ENCODE peak calls at places on chromosomes 1 and 21, in eight cellular contexts. One of them, this sample, is unnamed.

GRCh38 chr1:215076312-215076711 is 6.2 kb upstream of the KCNK2 start:
- DNase-seq in prostate gland: no peak
- DNase-seq in CD8-positive, alpha-beta T cell: no peak
- DNase-seq in upper lobe of right lung: no peak
- DNase-seq in GM12891: no peak
- DNase-seq in non-pigmented ciliary epithelial cell: peak
- DNase-seq in dermis blood vessel endothelial cell: peak
- DNase-seq in stimulated activated CD4-positive, alpha-beta T cell treated with anti-CD3 and anti-CD28 coated beads, Interleukin-12 subunit alpha, Interleukin-12 subunit beta, amount 100 ng/mL, for 4 hours: no peak
- DNase-seq in this sample: no peak

GRCh38 chr1:172201572-172201971 is 218.9 kb upstream of the C1orf105 start:
- DNase-seq in stimulated activated CD4-positive, alpha-beta T cell treated with anti-CD3 and anti-CD28 coated beads, Interleukin-12 subunit alpha, Interleukin-12 subunit beta, amount 100 ng/mL, for 4 hours: no peak
- DNase-seq in prostate gland: no peak
- DNase-seq in upper lobe of right lung: no peak
- DNase-seq in CD8-positive, alpha-beta T cell: no peak
- DNase-seq in dermis blood vessel endothelial cell: no peak
- DNase-seq in non-pigmented ciliary epithelial cell: no peak
- DNase-seq in GM12891: no peak
- DNase-seq in this sample: no peak

GRCh38 chr1:217911908-217912307 is 280.8 kb downstream of the SPATA17 start:
- DNase-seq in upper lobe of right lung: no peak
- DNase-seq in GM12891: no peak
- DNase-seq in non-pigmented ciliary epithelial cell: no peak
- DNase-seq in prostate gland: no peak
- DNase-seq in dermis blood vessel endothelial cell: no peak
- DNase-seq in CD8-positive, alpha-beta T cell: no peak
- DNase-seq in stimulated activated CD4-positive, alpha-beta T cell treated with anti-CD3 and anti-CD28 coated beads, Interleukin-12 subunit alpha, Interleukin-12 subunit beta, amount 100 ng/mL, for 4 hours: no peak
- DNase-seq in this sample: no peak

GRCh38 chr1:3896396-3897000 is 3.6 kb downstream of the C1orf174 start:
- DNase-seq in prostate gland: no peak
- DNase-seq in CD8-positive, alpha-beta T cell: no peak
- DNase-seq in GM12891: no peak
- DNase-seq in upper lobe of right lung: no peak
- DNase-seq in non-pigmented ciliary epithelial cell: no peak
- DNase-seq in dermis blood vessel endothelial cell: no peak
- DNase-seq in stimulated activated CD4-positive, alpha-beta T cell treated with anti-CD3 and anti-CD28 coated beads, Interleukin-12 subunit alpha, Interleukin-12 subunit beta, amount 100 ng/mL, for 4 hours: no peak
- DNase-seq in this sample: no peak

GRCh38 chr1:83632906-83633305 is 366.0 kb downstream of the TTLL7 start:
- DNase-seq in dermis blood vessel endothelial cell: no peak
- DNase-seq in CD8-positive, alpha-beta T cell: no peak
- DNase-seq in upper lobe of right lung: no peak
- DNase-seq in GM12891: no peak
- DNase-seq in non-pigmented ciliary epithelial cell: no peak
- DNase-seq in prostate gland: no peak
- DNase-seq in stimulated activated CD4-positive, alpha-beta T cell treated with anti-CD3 and anti-CD28 coated beads, Interleukin-12 subunit alpha, Interleukin-12 subunit beta, amount 100 ng/mL, for 4 hours: peak
- DNase-seq in this sample: no peak

GRCh38 chr1:18344755-18345154 is 136.0 kb upstream of the KLHDC7A start:
- DNase-seq in dermis blood vessel endothelial cell: no peak
- DNase-seq in upper lobe of right lung: peak
- DNase-seq in stimulated activated CD4-positive, alpha-beta T cell treated with anti-CD3 and anti-CD28 coated beads, Interleukin-12 subunit alpha, Interleukin-12 subunit beta, amount 100 ng/mL, for 4 hours: no peak
- DNase-seq in CD8-positive, alpha-beta T cell: no peak
- DNase-seq in non-pigmented ciliary epithelial cell: no peak
- DNase-seq in GM12891: no peak
- DNase-seq in prostate gland: no peak
- DNase-seq in this sample: no peak

GRCh38 chr21:38219049-38219628 is 37.7 kb upstream of the KCNJ15 start:
- DNase-seq in stimulated activated CD4-positive, alpha-beta T cell treated with anti-CD3 and anti-CD28 coated beads, Interleukin-12 subunit alpha, Interleukin-12 subunit beta, amount 100 ng/mL, for 4 hours: peak
- DNase-seq in GM12891: peak
- DNase-seq in prostate gland: peak
- DNase-seq in dermis blood vessel endothelial cell: peak
- DNase-seq in CD8-positive, alpha-beta T cell: peak
- DNase-seq in upper lobe of right lung: peak
- DNase-seq in non-pigmented ciliary epithelial cell: no peak
- DNase-seq in this sample: peak

GRCh38 chr1:242890211-242890741 is 364.8 kb downstream of the CEP170 start:
- DNase-seq in upper lobe of right lung: no peak
- DNase-seq in CD8-positive, alpha-beta T cell: no peak
- DNase-seq in prostate gland: no peak
- DNase-seq in dermis blood vessel endothelial cell: no peak
- DNase-seq in stimulated activated CD4-positive, alpha-beta T cell treated with anti-CD3 and anti-CD28 coated beads, Interleukin-12 subunit alpha, Interleukin-12 subunit beta, amount 100 ng/mL, for 4 hours: no peak
- DNase-seq in GM12891: no peak
- DNase-seq in non-pigmented ciliary epithelial cell: no peak
- DNase-seq in this sample: peak

GRCh38 chr1:48726557-48726956 is 50.1 kb downstream of the BEND5 start:
- DNase-seq in non-pigmented ciliary epithelial cell: no peak
- DNase-seq in CD8-positive, alpha-beta T cell: no peak
- DNase-seq in prostate gland: no peak
- DNase-seq in dermis blood vessel endothelial cell: no peak
- DNase-seq in stimulated activated CD4-positive, alpha-beta T cell treated with anti-CD3 and anti-CD28 coated beads, Interleukin-12 subunit alpha, Interleukin-12 subunit beta, amount 100 ng/mL, for 4 hours: no peak
- DNase-seq in upper lobe of right lung: no peak
- DNase-seq in GM12891: no peak
- DNase-seq in this sample: no peak

GRCh38 chr1:53799141-53799540 is 39.0 kb downstream of the NDC1 start:
- DNase-seq in upper lobe of right lung: no peak
- DNase-seq in stimulated activated CD4-positive, alpha-beta T cell treated with anti-CD3 and anti-CD28 coated beads, Interleukin-12 subunit alpha, Interleukin-12 subunit beta, amount 100 ng/mL, for 4 hours: no peak
- DNase-seq in dermis blood vessel endothelial cell: peak
- DNase-seq in prostate gland: no peak
- DNase-seq in GM12891: no peak
- DNase-seq in non-pigmented ciliary epithelial cell: no peak
- DNase-seq in CD8-positive, alpha-beta T cell: no peak
- DNase-seq in this sample: no peak

GRCh38 chr1:230708631-230709580 is 5.0 kb downstream of the AGT start:
- DNase-seq in GM12891: no peak
- DNase-seq in CD8-positive, alpha-beta T cell: no peak
- DNase-seq in upper lobe of right lung: no peak
- DNase-seq in non-pigmented ciliary epithelial cell: no peak
- DNase-seq in prostate gland: no peak
- DNase-seq in stimulated activated CD4-positive, alpha-beta T cell treated with anti-CD3 and anti-CD28 coated beads, Interleukin-12 subunit alpha, Interleukin-12 subunit beta, amount 100 ng/mL, for 4 hours: no peak
- DNase-seq in dermis blood vessel endothelial cell: no peak
- DNase-seq in this sample: no peak

GRCh38 chr1:117171900-117172501 is 38.7 kb downstream of the VTCN1 start:
- DNase-seq in prostate gland: peak
- DNase-seq in stimulated activated CD4-positive, alpha-beta T cell treated with anti-CD3 and anti-CD28 coated beads, Interleukin-12 subunit alpha, Interleukin-12 subunit beta, amount 100 ng/mL, for 4 hours: no peak
- DNase-seq in CD8-positive, alpha-beta T cell: no peak
- DNase-seq in non-pigmented ciliary epithelial cell: peak
- DNase-seq in dermis blood vessel endothelial cell: no peak
- DNase-seq in upper lobe of right lung: peak
- DNase-seq in GM12891: no peak
- DNase-seq in this sample: peak

GRCh38 chr1:7278045-7278444 is 492.8 kb downstream of the CAMTA1 start:
- DNase-seq in prostate gland: no peak
- DNase-seq in CD8-positive, alpha-beta T cell: no peak
- DNase-seq in stimulated activated CD4-positive, alpha-beta T cell treated with anti-CD3 and anti-CD28 coated beads, Interleukin-12 subunit alpha, Interleukin-12 subunit beta, amount 100 ng/mL, for 4 hours: no peak
- DNase-seq in non-pigmented ciliary epithelial cell: no peak
- DNase-seq in dermis blood vessel endothelial cell: no peak
- DNase-seq in GM12891: no peak
- DNase-seq in upper lobe of right lung: no peak
- DNase-seq in this sample: no peak

GRCh38 chr1:193568451-193568985 is 382.1 kb upstream of the B3GALT2 start:
- DNase-seq in prostate gland: no peak
- DNase-seq in GM12891: no peak
- DNase-seq in upper lobe of right lung: no peak
- DNase-seq in CD8-positive, alpha-beta T cell: no peak
- DNase-seq in stimulated activated CD4-positive, alpha-beta T cell treated with anti-CD3 and anti-CD28 coated beads, Interleukin-12 subunit alpha, Interleukin-12 subunit beta, amount 100 ng/mL, for 4 hours: no peak
- DNase-seq in non-pigmented ciliary epithelial cell: no peak
- DNase-seq in dermis blood vessel endothelial cell: no peak
- DNase-seq in this sample: no peak

GRCh38 chr1:172630060-172630818 is 28.7 kb upstream of the FASLG start:
- DNase-seq in non-pigmented ciliary epithelial cell: no peak
- DNase-seq in prostate gland: no peak
- DNase-seq in CD8-positive, alpha-beta T cell: no peak
- DNase-seq in GM12891: no peak
- DNase-seq in dermis blood vessel endothelial cell: no peak
- DNase-seq in stimulated activated CD4-positive, alpha-beta T cell treated with anti-CD3 and anti-CD28 coated beads, Interleukin-12 subunit alpha, Interleukin-12 subunit beta, amount 100 ng/mL, for 4 hours: no peak
- DNase-seq in upper lobe of right lung: no peak
- DNase-seq in this sample: no peak

GRCh38 chr1:226125097-226125630 is 61.4 kb downstream of the ACBD3 start:
- DNase-seq in non-pigmented ciliary epithelial cell: no peak
- DNase-seq in stimulated activated CD4-positive, alpha-beta T cell treated with anti-CD3 and anti-CD28 coated beads, Interleukin-12 subunit alpha, Interleukin-12 subunit beta, amount 100 ng/mL, for 4 hours: peak
- DNase-seq in dermis blood vessel endothelial cell: peak
- DNase-seq in upper lobe of right lung: peak
- DNase-seq in CD8-positive, alpha-beta T cell: peak
- DNase-seq in prostate gland: peak
- DNase-seq in GM12891: peak
- DNase-seq in this sample: peak

GRCh38 chr1:57279909-57280666 is 143.8 kb downstream of the DAB1 start:
- DNase-seq in GM12891: no peak
- DNase-seq in stimulated activated CD4-positive, alpha-beta T cell treated with anti-CD3 and anti-CD28 coated beads, Interleukin-12 subunit alpha, Interleukin-12 subunit beta, amount 100 ng/mL, for 4 hours: no peak
- DNase-seq in CD8-positive, alpha-beta T cell: no peak
- DNase-seq in upper lobe of right lung: no peak
- DNase-seq in prostate gland: peak
- DNase-seq in non-pigmented ciliary epithelial cell: peak
- DNase-seq in dermis blood vessel endothelial cell: no peak
- DNase-seq in this sample: no peak

GRCh38 chr1:21659099-21659923 is 9.8 kb downstream of the RAP1GAP start:
- DNase-seq in prostate gland: peak
- DNase-seq in upper lobe of right lung: peak
- DNase-seq in stimulated activated CD4-positive, alpha-beta T cell treated with anti-CD3 and anti-CD28 coated beads, Interleukin-12 subunit alpha, Interleukin-12 subunit beta, amount 100 ng/mL, for 4 hours: peak
- DNase-seq in non-pigmented ciliary epithelial cell: no peak
- DNase-seq in dermis blood vessel endothelial cell: peak
- DNase-seq in GM12891: peak
- DNase-seq in CD8-positive, alpha-beta T cell: peak
- DNase-seq in this sample: peak

GRCh38 chr1:20484526-20485462 is 1.2 kb downstream of the CAMK2N1 start:
- DNase-seq in GM12891: no peak
- DNase-seq in stimulated activated CD4-positive, alpha-beta T cell treated with anti-CD3 and anti-CD28 coated beads, Interleukin-12 subunit alpha, Interleukin-12 subunit beta, amount 100 ng/mL, for 4 hours: no peak
- DNase-seq in prostate gland: no peak
- DNase-seq in CD8-positive, alpha-beta T cell: no peak
- DNase-seq in non-pigmented ciliary epithelial cell: no peak
- DNase-seq in dermis blood vessel endothelial cell: peak
- DNase-seq in upper lobe of right lung: peak
- DNase-seq in this sample: no peak

GRCh38 chr1:99441234-99442095 is 177.2 kb downstream of the PLPPR4 start:
- DNase-seq in upper lobe of right lung: no peak
- DNase-seq in dermis blood vessel endothelial cell: peak
- DNase-seq in GM12891: no peak
- DNase-seq in non-pigmented ciliary epithelial cell: no peak
- DNase-seq in CD8-positive, alpha-beta T cell: no peak
- DNase-seq in prostate gland: no peak
- DNase-seq in stimulated activated CD4-positive, alpha-beta T cell treated with anti-CD3 and anti-CD28 coated beads, Interleukin-12 subunit alpha, Interleukin-12 subunit beta, amount 100 ng/mL, for 4 hours: no peak
- DNase-seq in this sample: no peak

GRCh38 chr1:15125101-15125745 is 28.3 kb upstream of the TMEM51 start:
- DNase-seq in prostate gland: no peak
- DNase-seq in CD8-positive, alpha-beta T cell: no peak
- DNase-seq in non-pigmented ciliary epithelial cell: no peak
- DNase-seq in dermis blood vessel endothelial cell: no peak
- DNase-seq in stimulated activated CD4-positive, alpha-beta T cell treated with anti-CD3 and anti-CD28 coated beads, Interleukin-12 subunit alpha, Interleukin-12 subunit beta, amount 100 ng/mL, for 4 hours: no peak
- DNase-seq in GM12891: no peak
- DNase-seq in upper lobe of right lung: no peak
- DNase-seq in this sample: no peak

GRCh38 chr1:104264506-104264905 is 514.8 kb downstream of the AMY1C start:
- DNase-seq in dermis blood vessel endothelial cell: no peak
- DNase-seq in GM12891: no peak
- DNase-seq in upper lobe of right lung: no peak
- DNase-seq in prostate gland: no peak
- DNase-seq in non-pigmented ciliary epithelial cell: no peak
- DNase-seq in CD8-positive, alpha-beta T cell: no peak
- DNase-seq in stimulated activated CD4-positive, alpha-beta T cell treated with anti-CD3 and anti-CD28 coated beads, Interleukin-12 subunit alpha, Interleukin-12 subunit beta, amount 100 ng/mL, for 4 hours: no peak
- DNase-seq in this sample: no peak

GRCh38 chr1:240134596-240134995 is 42.9 kb downstream of the FMN2 start:
- DNase-seq in non-pigmented ciliary epithelial cell: no peak
- DNase-seq in dermis blood vessel endothelial cell: no peak
- DNase-seq in upper lobe of right lung: no peak
- DNase-seq in GM12891: no peak
- DNase-seq in stimulated activated CD4-positive, alpha-beta T cell treated with anti-CD3 and anti-CD28 coated beads, Interleukin-12 subunit alpha, Interleukin-12 subunit beta, amount 100 ng/mL, for 4 hours: no peak
- DNase-seq in CD8-positive, alpha-beta T cell: no peak
- DNase-seq in prostate gland: no peak
- DNase-seq in this sample: no peak

This sample was measured in pancreas.